ENCODE peak calls at places on chromosomes 4 and X, in five cellular contexts. B, Z, S, Q and C are unnamed samples.
A peak's percentile ranks its signal among the peaks of the same experiment; 100 is the strongest.

GRCh38 chrX:55489315-55490009 is at the start of gene USP51:
- DNase-seq in S (peak; percentile 77), B (peak; percentile 0), Q (peak; percentile 66), Z (peak; percentile 18), C (no peak)

GRCh38 chr4:184118516-184118915 is 99.2 kb downstream of the ENPP6 start:
- DNase-seq in Z (no peak), S (no peak), B (no peak), Q (no peak), C (no peak)

GRCh38 chr4:74548561-74548960 is 103.6 kb downstream of the AREG start:
- DNase-seq in B (no peak), Z (no peak), S (no peak), Q (no peak), C (no peak)

GRCh38 chr4:6278801-6279197 is 9.1 kb downstream of the WFS1 start:
- DNase-seq in B (no peak), Z (peak; percentile 12), Q (peak; percentile 48), S (no peak), C (no peak)

GRCh38 chr4:6771229-6771671 is 11.3 kb upstream of the KIAA0232 start:
- DNase-seq in Q (peak; percentile 33), Z (no peak), B (no peak), S (no peak), C (no peak)

GRCh38 chr4:140229881-140230280 is 75.9 kb upstream of the MAML3 start:
- DNase-seq in Q (no peak), B (no peak), S (no peak), Z (no peak), C (no peak)

GRCh38 chr4:155777971-155778710 is 19.3 kb downstream of the GUCY1B1 start:
- DNase-seq in Q (peak; percentile 56), B (no peak), Z (peak; percentile 32), S (no peak), C (no peak)

GRCh38 chr4:79211490-79211889 is 114.4 kb downstream of the NAA11 start:
- DNase-seq in B (no peak), Z (no peak), Q (no peak), S (no peak), C (no peak)

GRCh38 chrX:40172169-40172979 is 74.6 kb upstream of the BCOR start:
- DNase-seq in Z (peak; percentile 58), S (peak; percentile 50), B (no peak), Q (peak; percentile 67), C (no peak)

GRCh38 chr4:8315343-8316250 is 46.0 kb downstream of the HTRA3 start:
- DNase-seq in Q (peak; percentile 79), S (peak; percentile 69), Z (peak; percentile 79), B (no peak), C (peak; percentile 29)

GRCh38 chrX:75968293-75968692 is 183.2 kb upstream of the MAGEE2 start:
- DNase-seq in S (peak; percentile 45), B (no peak), Z (no peak), Q (no peak), C (no peak)

GRCh38 chr4:171524913-171525312 is 288.3 kb upstream of the GALNTL6 start:
- DNase-seq in Z (no peak), B (no peak), S (no peak), Q (no peak), C (no peak)

GRCh38 chr4:121988950-121989349 is 37.1 kb upstream of the TRPC3 start:
- DNase-seq in Z (no peak), S (no peak), Q (no peak), B (no peak), C (no peak)